ENCODE peak calls at places on chromosomes 7 and 10, in nine cellular contexts. One of them, this sample, is unnamed.

GRCh38 chr7:66894463-66895080 is 26.5 kb upstream of the TMEM248 start:
- DNase-seq in tibial nerve: no peak
- DNase-seq in transverse colon: no peak
- DNase-seq in PC-3: no peak
- DNase-seq in left ventricle myocardium inferior: no peak
- DNase-seq in iPS DF 6.9: peak; percentile 18
- DNase-seq in cardiac muscle cell: peak; percentile 50
- DNase-seq in neural progenitor cell: peak; percentile 77
- DNase-seq in tibial artery: no peak
- DNase-seq in this sample: no peak

GRCh38 chr7:87345166-87345927 is at the start of gene CROT:
- DNase-seq in transverse colon: peak; percentile 98
- DNase-seq in tibial artery: peak; percentile 98
- DNase-seq in PC-3: peak; percentile 91
- DNase-seq in iPS DF 6.9: peak; percentile 82
- DNase-seq in left ventricle myocardium inferior: peak; percentile 98
- DNase-seq in tibial nerve: peak; percentile 91
- DNase-seq in neural progenitor cell: peak; percentile 97
- DNase-seq in cardiac muscle cell: peak; percentile 96
- DNase-seq in this sample: peak; percentile 74

GRCh38 chr7:5139998-5140397 is 50.0 kb upstream of the WIPI2 start:
- DNase-seq in neural progenitor cell: peak; percentile 61
- DNase-seq in tibial artery: no peak
- DNase-seq in PC-3: peak; percentile 22
- DNase-seq in transverse colon: peak; percentile 33
- DNase-seq in cardiac muscle cell: peak; percentile 42
- DNase-seq in tibial nerve: no peak
- DNase-seq in iPS DF 6.9: no peak
- DNase-seq in left ventricle myocardium inferior: no peak
- DNase-seq in this sample: no peak

GRCh38 chr10:118592675-118593330 is 2.6 kb downstream of the PRLHR start:
- DNase-seq in cardiac muscle cell: no peak
- DNase-seq in iPS DF 6.9: no peak
- DNase-seq in left ventricle myocardium inferior: no peak
- DNase-seq in transverse colon: no peak
- DNase-seq in PC-3: no peak
- DNase-seq in neural progenitor cell: no peak
- DNase-seq in tibial nerve: no peak
- DNase-seq in tibial artery: no peak
- DNase-seq in this sample: no peak

GRCh38 chr10:1361411-1362105 is 305.4 kb downstream of the WDR37 start:
- DNase-seq in iPS DF 6.9: no peak
- DNase-seq in tibial artery: no peak
- DNase-seq in tibial nerve: no peak
- DNase-seq in PC-3: no peak
- DNase-seq in transverse colon: no peak
- DNase-seq in neural progenitor cell: no peak
- DNase-seq in cardiac muscle cell: no peak
- DNase-seq in left ventricle myocardium inferior: no peak
- DNase-seq in this sample: no peak

GRCh38 chr10:109914966-109915365 is 8.3 kb downstream of the XPNPEP1 start:
- DNase-seq in tibial artery: no peak
- DNase-seq in transverse colon: peak; percentile 54
- DNase-seq in PC-3: peak; percentile 86
- DNase-seq in iPS DF 6.9: no peak
- DNase-seq in neural progenitor cell: no peak
- DNase-seq in tibial nerve: no peak
- DNase-seq in cardiac muscle cell: peak; percentile 86
- DNase-seq in left ventricle myocardium inferior: no peak
- DNase-seq in this sample: no peak

GRCh38 chr10:117533507-117534281 is 8.9 kb upstream of the EMX2 start:
- DNase-seq in iPS DF 6.9: no peak
- DNase-seq in neural progenitor cell: peak; percentile 58
- DNase-seq in PC-3: no peak
- DNase-seq in left ventricle myocardium inferior: no peak
- DNase-seq in tibial nerve: no peak
- DNase-seq in tibial artery: no peak
- DNase-seq in cardiac muscle cell: no peak
- DNase-seq in transverse colon: no peak
- DNase-seq in this sample: no peak

GRCh38 chr7:26853788-26854393 is 10.5 kb downstream of the SKAP2 start:
- DNase-seq in neural progenitor cell: peak; percentile 39
- DNase-seq in transverse colon: no peak
- DNase-seq in tibial artery: no peak
- DNase-seq in tibial nerve: no peak
- DNase-seq in PC-3: peak; percentile 73
- DNase-seq in iPS DF 6.9: no peak
- DNase-seq in left ventricle myocardium inferior: no peak
- DNase-seq in cardiac muscle cell: peak; percentile 60
- DNase-seq in this sample: no peak

GRCh38 chr7:112167144-112167543 is 39.1 kb downstream of the DOCK4 start:
- DNase-seq in neural progenitor cell: no peak
- DNase-seq in PC-3: no peak
- DNase-seq in left ventricle myocardium inferior: no peak
- DNase-seq in cardiac muscle cell: no peak
- DNase-seq in transverse colon: no peak
- DNase-seq in iPS DF 6.9: no peak
- DNase-seq in tibial nerve: no peak
- DNase-seq in tibial artery: no peak
- DNase-seq in this sample: no peak

GRCh38 chr10:117477961-117478670 is 64.4 kb upstream of the EMX2 start:
- DNase-seq in tibial artery: no peak
- DNase-seq in tibial nerve: no peak
- DNase-seq in cardiac muscle cell: peak; percentile 85
- DNase-seq in iPS DF 6.9: no peak
- DNase-seq in PC-3: peak; percentile 76
- DNase-seq in transverse colon: no peak
- DNase-seq in neural progenitor cell: peak; percentile 15
- DNase-seq in left ventricle myocardium inferior: no peak
- DNase-seq in this sample: peak; percentile 30

DNA sequence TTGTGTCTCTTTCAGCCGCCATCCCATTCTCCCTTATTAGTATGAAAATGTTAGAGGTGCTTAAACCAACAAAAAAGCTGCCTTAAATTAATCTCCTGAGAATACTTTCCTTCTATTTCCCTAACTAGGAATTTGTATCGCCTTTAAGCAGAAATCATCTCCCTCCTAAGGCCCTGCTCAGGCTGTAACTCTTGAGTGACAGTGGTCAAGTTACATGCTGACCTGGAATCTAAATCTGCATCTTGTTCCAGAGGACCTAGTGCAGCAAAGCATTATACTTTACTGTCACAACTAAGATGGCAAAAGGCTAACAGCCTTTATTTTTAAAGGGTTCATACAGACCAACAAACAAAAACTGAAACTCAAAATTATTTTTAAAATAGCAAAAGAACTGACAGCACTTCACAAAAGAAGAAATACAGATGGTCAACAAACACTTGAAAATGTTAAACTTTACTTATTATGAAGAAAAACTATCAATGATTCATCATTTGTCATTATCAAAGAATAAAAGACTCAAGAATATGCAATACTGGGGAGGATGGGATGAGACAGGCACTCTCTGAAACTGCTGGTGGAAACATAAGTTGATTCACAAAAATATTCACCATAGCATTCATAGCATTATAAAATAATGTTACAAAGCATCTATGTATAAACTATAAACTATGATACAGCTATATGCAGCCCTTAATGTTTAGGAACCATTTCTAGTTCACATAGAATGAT is 11.0 kb downstream of the CYREN start:
- DNase-seq in PC-3: no peak
- DNase-seq in left ventricle myocardium inferior: no peak
- DNase-seq in tibial artery: no peak
- DNase-seq in neural progenitor cell: no peak
- DNase-seq in transverse colon: no peak
- DNase-seq in cardiac muscle cell: no peak
- DNase-seq in iPS DF 6.9: no peak
- DNase-seq in tibial nerve: no peak
- DNase-seq in this sample: no peak
- H3K9me3 ChIP-seq in PC-3: peaks cover 5% of the 10 kb centered on the region
- H3K9me3 ChIP-seq in left ventricle myocardium inferior: peaks cover 27% of the 10 kb centered on the region
- H3K9me3 ChIP-seq in tibial artery: no peaks in the 10 kb centered on the region
- H3K9me3 ChIP-seq in neural progenitor cell: peaks cover 15% of the 10 kb centered on the region
- H3K9me3 ChIP-seq in transverse colon: peaks cover 8% of the 10 kb centered on the region
- H3K9me3 ChIP-seq in cardiac muscle cell: no peaks in the 10 kb centered on the region
- H3K9me3 ChIP-seq in iPS DF 6.9: peaks cover 2% of the 10 kb centered on the region
- H3K9me3 ChIP-seq in tibial nerve: no peaks in the 10 kb centered on the region
- H3K9me3 ChIP-seq in this sample: peaks cover 10% of the 10 kb centered on the region

DNA sequence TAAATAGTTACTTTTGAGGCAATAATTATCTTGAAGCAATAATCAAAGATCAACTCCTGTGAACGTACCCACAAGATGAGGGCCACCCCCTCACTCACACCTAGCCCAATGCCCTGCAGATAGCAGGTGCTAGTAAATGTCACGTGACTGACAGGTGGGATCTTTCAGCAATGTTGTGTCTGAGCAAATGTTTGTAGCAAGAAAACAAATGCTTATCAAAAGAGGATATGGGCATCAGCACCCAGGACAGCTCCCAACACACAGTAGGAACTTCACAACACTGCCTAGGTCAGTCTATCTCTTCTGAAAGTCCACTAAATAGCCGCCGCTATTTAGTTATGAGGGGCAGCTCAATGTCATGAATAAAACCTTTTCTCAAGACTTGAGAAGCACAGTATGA is 120.8 kb upstream of the PDLIM1 start:
- DNase-seq in neural progenitor cell: peak; percentile 45
- DNase-seq in transverse colon: no peak
- DNase-seq in cardiac muscle cell: no peak
- DNase-seq in left ventricle myocardium inferior: no peak
- DNase-seq in PC-3: no peak
- DNase-seq in iPS DF 6.9: no peak
- DNase-seq in tibial nerve: no peak
- DNase-seq in tibial artery: no peak
- DNase-seq in this sample: no peak
- H3K4me1 ChIP-seq in neural progenitor cell: peaks cover 35% of the 10 kb centered on the region
- H3K4me1 ChIP-seq in transverse colon: peaks cover 50% of the 10 kb centered on the region
- H3K4me1 ChIP-seq in cardiac muscle cell: peaks cover 7% of the 10 kb centered on the region
- H3K4me1 ChIP-seq in left ventricle myocardium inferior: peaks cover 98% of the 10 kb centered on the region
- H3K4me1 ChIP-seq in PC-3: peaks cover 37% of the 10 kb centered on the region
- H3K4me1 ChIP-seq in iPS DF 6.9: peaks cover 4% of the 10 kb centered on the region
- H3K4me1 ChIP-seq in tibial nerve: no peaks in the 10 kb centered on the region
- H3K4me1 ChIP-seq in tibial artery: peaks cover 100% of the 10 kb centered on the region
- H3K4me1 ChIP-seq in this sample: no peaks in the 10 kb centered on the region

GRCh38 chr10:15478950-15479349 is 107.9 kb upstream of the FAM171A1 start:
- DNase-seq in cardiac muscle cell: no peak
- DNase-seq in PC-3: no peak
- DNase-seq in tibial artery: no peak
- DNase-seq in left ventricle myocardium inferior: no peak
- DNase-seq in tibial nerve: no peak
- DNase-seq in transverse colon: no peak
- DNase-seq in iPS DF 6.9: no peak
- DNase-seq in neural progenitor cell: no peak
- DNase-seq in this sample: no peak
- H3K9me3 ChIP-seq in cardiac muscle cell: no peaks in the 10 kb centered on the region
- H3K9me3 ChIP-seq in PC-3: no peaks in the 10 kb centered on the region
- H3K9me3 ChIP-seq in tibial artery: no peaks in the 10 kb centered on the region
- H3K9me3 ChIP-seq in left ventricle myocardium inferior: peaks cover 4% of the 10 kb centered on the region
- H3K9me3 ChIP-seq in tibial nerve: no peaks in the 10 kb centered on the region
- H3K9me3 ChIP-seq in transverse colon: no peaks in the 10 kb centered on the region
- H3K9me3 ChIP-seq in iPS DF 6.9: no peaks in the 10 kb centered on the region
- H3K9me3 ChIP-seq in neural progenitor cell: no peaks in the 10 kb centered on the region
- H3K9me3 ChIP-seq in this sample: no peaks in the 10 kb centered on the region

GRCh38 chr10:79108728-79109127 is 40.0 kb downstream of the ZMIZ1 start:
- DNase-seq in tibial artery: no peak
- DNase-seq in tibial nerve: no peak
- DNase-seq in transverse colon: no peak
- DNase-seq in cardiac muscle cell: no peak
- DNase-seq in neural progenitor cell: no peak
- DNase-seq in left ventricle myocardium inferior: no peak
- DNase-seq in iPS DF 6.9: no peak
- DNase-seq in PC-3: no peak
- DNase-seq in this sample: no peak
- H3K4me1 ChIP-seq in tibial artery: peaks cover 43% of the 10 kb centered on the region
- H3K4me1 ChIP-seq in tibial nerve: no peaks in the 10 kb centered on the region
- H3K4me1 ChIP-seq in transverse colon: peaks cover 64% of the 10 kb centered on the region
- H3K4me1 ChIP-seq in cardiac muscle cell: peaks cover 44% of the 10 kb centered on the region
- H3K4me1 ChIP-seq in neural progenitor cell: peaks cover 14% of the 10 kb centered on the region
- H3K4me1 ChIP-seq in left ventricle myocardium inferior: peaks cover 100% of the 10 kb centered on the region
- H3K4me1 ChIP-seq in iPS DF 6.9: peaks cover 15% of the 10 kb centered on the region
- H3K4me1 ChIP-seq in PC-3: peaks cover 30% of the 10 kb centered on the region
- H3K4me1 ChIP-seq in this sample: peaks cover 41% of the 10 kb centered on the region

This sample was measured in Panc1.